ENCODE peak calls at places on chromosome 14, in nine cellular contexts. One of them, this sample, is unnamed.

GRCh38 chr14:54809767-54810166 is 92.9 kb downstream of the GCH1 start:
- DNase-seq in astrocyte of the hippocampus: no peak
- DNase-seq in mesenteric fat pad: no peak
- DNase-seq in T-helper 2 cell: peak; percentile 29
- DNase-seq in stomach: no peak
- DNase-seq in Panc1: no peak
- DNase-seq in LHCN-M2: no peak
- DNase-seq in central memory CD4-positive, alpha-beta T cell: no peak
- DNase-seq in Right ventricle myocardium superior: no peak
- DNase-seq in this sample: no peak

GRCh38 chr14:61326149-61326548 is 4.8 kb downstream of the PRKCH start:
- DNase-seq in central memory CD4-positive, alpha-beta T cell: no peak
- DNase-seq in Panc1: no peak
- DNase-seq in Right ventricle myocardium superior: no peak
- DNase-seq in mesenteric fat pad: no peak
- DNase-seq in T-helper 2 cell: peak; percentile 54
- DNase-seq in stomach: no peak
- DNase-seq in LHCN-M2: no peak
- DNase-seq in astrocyte of the hippocampus: no peak
- DNase-seq in this sample: no peak

GRCh38 chr14:71141701-71142374 is 234.6 kb downstream of the PCNX1 start:
- DNase-seq in central memory CD4-positive, alpha-beta T cell: no peak
- DNase-seq in mesenteric fat pad: no peak
- DNase-seq in stomach: no peak
- DNase-seq in T-helper 2 cell: peak; percentile 35
- DNase-seq in Panc1: no peak
- DNase-seq in astrocyte of the hippocampus: peak; percentile 27
- DNase-seq in Right ventricle myocardium superior: no peak
- DNase-seq in LHCN-M2: no peak
- DNase-seq in this sample: no peak

GRCh38 chr14:103695331-103696026 is 19.8 kb downstream of the XRCC3 start:
- DNase-seq in LHCN-M2: no peak
- DNase-seq in Right ventricle myocardium superior: no peak
- DNase-seq in mesenteric fat pad: no peak
- DNase-seq in central memory CD4-positive, alpha-beta T cell: no peak
- DNase-seq in astrocyte of the hippocampus: no peak
- DNase-seq in T-helper 2 cell: no peak
- DNase-seq in Panc1: no peak
- DNase-seq in stomach: no peak
- DNase-seq in this sample: no peak

GRCh38 chr14:90303382-90303943 is 28.3 kb downstream of the NRDE2 start:
- DNase-seq in T-helper 2 cell: no peak
- DNase-seq in astrocyte of the hippocampus: no peak
- DNase-seq in mesenteric fat pad: no peak
- DNase-seq in Panc1: no peak
- DNase-seq in central memory CD4-positive, alpha-beta T cell: no peak
- DNase-seq in LHCN-M2: no peak
- DNase-seq in Right ventricle myocardium superior: no peak
- DNase-seq in stomach: no peak
- DNase-seq in this sample: no peak

GRCh38 chr14:65052832-65053231 is 49.5 kb downstream of the MAX start:
- DNase-seq in Panc1: no peak
- DNase-seq in central memory CD4-positive, alpha-beta T cell: no peak
- DNase-seq in mesenteric fat pad: no peak
- DNase-seq in astrocyte of the hippocampus: no peak
- DNase-seq in T-helper 2 cell: no peak
- DNase-seq in LHCN-M2: no peak
- DNase-seq in stomach: no peak
- DNase-seq in Right ventricle myocardium superior: no peak
- DNase-seq in this sample: no peak

GRCh38 chr14:81509838-81510452 is 23.7 kb downstream of the SEL1L start:
- DNase-seq in LHCN-M2: peak; percentile 12
- DNase-seq in Right ventricle myocardium superior: no peak
- DNase-seq in stomach: no peak
- DNase-seq in Panc1: no peak
- DNase-seq in mesenteric fat pad: no peak
- DNase-seq in T-helper 2 cell: no peak
- DNase-seq in astrocyte of the hippocampus: no peak
- DNase-seq in central memory CD4-positive, alpha-beta T cell: no peak
- DNase-seq in this sample: no peak

GRCh38 chr14:67623114-67623513 is 3.4 kb downstream of the ARG2 start:
- DNase-seq in Right ventricle myocardium superior: no peak
- DNase-seq in LHCN-M2: peak; percentile 31
- DNase-seq in astrocyte of the hippocampus: peak; percentile 64
- DNase-seq in stomach: no peak
- DNase-seq in T-helper 2 cell: no peak
- DNase-seq in mesenteric fat pad: no peak
- DNase-seq in central memory CD4-positive, alpha-beta T cell: no peak
- DNase-seq in Panc1: no peak
- DNase-seq in this sample: no peak

GRCh38 chr14:31937730-31938346 is 139.3 kb upstream of the ARHGAP5 start:
- DNase-seq in stomach: peak; percentile 59
- DNase-seq in Right ventricle myocardium superior: no peak
- DNase-seq in T-helper 2 cell: peak; percentile 94
- DNase-seq in mesenteric fat pad: no peak
- DNase-seq in central memory CD4-positive, alpha-beta T cell: peak; percentile 13
- DNase-seq in LHCN-M2: peak; percentile 93
- DNase-seq in astrocyte of the hippocampus: peak; percentile 74
- DNase-seq in Panc1: peak; percentile 89
- DNase-seq in this sample: peak; percentile 60

GRCh38 chr14:52834440-52834842 is 43.0 kb upstream of the GNPNAT1 start:
- DNase-seq in astrocyte of the hippocampus: peak; percentile 46
- DNase-seq in T-helper 2 cell: no peak
- DNase-seq in Right ventricle myocardium superior: no peak
- DNase-seq in LHCN-M2: peak; percentile 92
- DNase-seq in stomach: no peak
- DNase-seq in Panc1: no peak
- DNase-seq in central memory CD4-positive, alpha-beta T cell: no peak
- DNase-seq in mesenteric fat pad: no peak
- DNase-seq in this sample: no peak

GRCh38 chr14:89660183-89660582 is 243.2 kb upstream of the FOXN3 start:
- DNase-seq in LHCN-M2: peak; percentile 78
- DNase-seq in T-helper 2 cell: no peak
- DNase-seq in mesenteric fat pad: no peak
- DNase-seq in Right ventricle myocardium superior: no peak
- DNase-seq in stomach: no peak
- DNase-seq in Panc1: no peak
- DNase-seq in astrocyte of the hippocampus: no peak
- DNase-seq in central memory CD4-positive, alpha-beta T cell: no peak
- DNase-seq in this sample: no peak

GRCh38 chr14:32977913-32978312 is 39.2 kb downstream of the NPAS3 start:
- DNase-seq in T-helper 2 cell: no peak
- DNase-seq in Right ventricle myocardium superior: no peak
- DNase-seq in Panc1: no peak
- DNase-seq in astrocyte of the hippocampus: no peak
- DNase-seq in LHCN-M2: no peak
- DNase-seq in stomach: no peak
- DNase-seq in mesenteric fat pad: no peak
- DNase-seq in central memory CD4-positive, alpha-beta T cell: no peak
- DNase-seq in this sample: no peak

GRCh38 chr14:98138666-98139065 is 1133.3 kb downstream of the BCL11B start:
- DNase-seq in T-helper 2 cell: peak; percentile 79
- DNase-seq in LHCN-M2: no peak
- DNase-seq in Panc1: no peak
- DNase-seq in central memory CD4-positive, alpha-beta T cell: peak; percentile 68
- DNase-seq in stomach: no peak
- DNase-seq in astrocyte of the hippocampus: peak; percentile 53
- DNase-seq in mesenteric fat pad: no peak
- DNase-seq in Right ventricle myocardium superior: no peak
- DNase-seq in this sample: no peak

GRCh38 chr14:80987235-80988032 is 32.0 kb downstream of the TSHR start:
- DNase-seq in LHCN-M2: peak; percentile 78
- DNase-seq in T-helper 2 cell: peak; percentile 75
- DNase-seq in mesenteric fat pad: no peak
- DNase-seq in Panc1: peak; percentile 55
- DNase-seq in central memory CD4-positive, alpha-beta T cell: peak; percentile 60
- DNase-seq in Right ventricle myocardium superior: peak; percentile 58
- DNase-seq in stomach: peak; percentile 74
- DNase-seq in astrocyte of the hippocampus: peak; percentile 85
- DNase-seq in this sample: peak; percentile 57

GRCh38 chr14:105398044-105398725 is at the start of gene TEX22:
- DNase-seq in Right ventricle myocardium superior: peak; percentile 96
- DNase-seq in central memory CD4-positive, alpha-beta T cell: peak; percentile 78
- DNase-seq in LHCN-M2: peak; percentile 64
- DNase-seq in stomach: peak; percentile 89
- DNase-seq in Panc1: no peak
- DNase-seq in T-helper 2 cell: peak; percentile 86
- DNase-seq in astrocyte of the hippocampus: peak; percentile 93
- DNase-seq in mesenteric fat pad: peak; percentile 97
- DNase-seq in this sample: peak; percentile 94

GRCh38 chr14:101230161-101230850 is 326.8 kb upstream of the RTL1 start:
- DNase-seq in Panc1: no peak
- DNase-seq in Right ventricle myocardium superior: no peak
- DNase-seq in LHCN-M2: no peak
- DNase-seq in stomach: no peak
- DNase-seq in astrocyte of the hippocampus: no peak
- DNase-seq in mesenteric fat pad: peak; percentile 72
- DNase-seq in central memory CD4-positive, alpha-beta T cell: no peak
- DNase-seq in T-helper 2 cell: no peak
- DNase-seq in this sample: no peak

GRCh38 chr14:104307627-104308401 is 169.4 kb downstream of the KIF26A start:
- DNase-seq in Panc1: no peak
- DNase-seq in mesenteric fat pad: no peak
- DNase-seq in stomach: no peak
- DNase-seq in astrocyte of the hippocampus: no peak
- DNase-seq in central memory CD4-positive, alpha-beta T cell: no peak
- DNase-seq in Right ventricle myocardium superior: no peak
- DNase-seq in T-helper 2 cell: no peak
- DNase-seq in LHCN-M2: no peak
- DNase-seq in this sample: peak; percentile 38

GRCh38 chr14:99189201-99189801 is 82.7 kb downstream of the BCL11B start:
- DNase-seq in T-helper 2 cell: peak; percentile 79
- DNase-seq in Right ventricle myocardium superior: no peak
- DNase-seq in Panc1: no peak
- DNase-seq in LHCN-M2: no peak
- DNase-seq in central memory CD4-positive, alpha-beta T cell: peak; percentile 50
- DNase-seq in stomach: no peak
- DNase-seq in astrocyte of the hippocampus: peak; percentile 20
- DNase-seq in mesenteric fat pad: no peak
- DNase-seq in this sample: no peak

GRCh38 chr14:50230601-50231474 is 540 bp downstream of the SOS2 start:
- DNase-seq in stomach: peak; percentile 41
- DNase-seq in mesenteric fat pad: peak; percentile 91
- DNase-seq in Panc1: peak; percentile 43
- DNase-seq in Right ventricle myocardium superior: peak; percentile 79
- DNase-seq in T-helper 2 cell: peak; percentile 74
- DNase-seq in LHCN-M2: peak; percentile 39
- DNase-seq in central memory CD4-positive, alpha-beta T cell: peak; percentile 55
- DNase-seq in astrocyte of the hippocampus: peak; percentile 64
- DNase-seq in this sample: peak; percentile 81